ENCODE peak calls at places on chromosome 7, in six cellular contexts. One of them, this sample, is unnamed.

GRCh38 chr7:106623846-106624245 is 37.1 kb downstream of the CCDC71L start:
- DNase-seq in osteocyte: no peak
- DNase-seq in AG04450: peak
- DNase-seq in activated CD8-positive, alpha-beta memory T cell treated with anti-CD3 and anti-CD28 coated beads for 1 hour: no peak
- DNase-seq in fibroblast of lung: peak
- DNase-seq in neural crest cell: no peak
- DNase-seq in this sample: no peak

GRCh38 chr7:150972094-150972493 is 6.0 kb downstream of the KCNH2 start:
- DNase-seq in osteocyte: no peak
- DNase-seq in AG04450: no peak
- DNase-seq in activated CD8-positive, alpha-beta memory T cell treated with anti-CD3 and anti-CD28 coated beads for 1 hour: no peak
- DNase-seq in fibroblast of lung: peak
- DNase-seq in neural crest cell: no peak
- DNase-seq in this sample: no peak

GRCh38 chr7:149414745-149415390 is 46.0 kb downstream of the ZNF777 start:
- DNase-seq in osteocyte: no peak
- DNase-seq in AG04450: peak
- DNase-seq in activated CD8-positive, alpha-beta memory T cell treated with anti-CD3 and anti-CD28 coated beads for 1 hour: peak
- DNase-seq in fibroblast of lung: peak
- DNase-seq in neural crest cell: peak
- DNase-seq in this sample: no peak

GRCh38 chr7:25314094-25314708 is 85.9 kb upstream of the NPVF start:
- DNase-seq in osteocyte: no peak
- DNase-seq in AG04450: no peak
- DNase-seq in activated CD8-positive, alpha-beta memory T cell treated with anti-CD3 and anti-CD28 coated beads for 1 hour: no peak
- DNase-seq in fibroblast of lung: no peak
- DNase-seq in neural crest cell: no peak
- DNase-seq in this sample: peak

GRCh38 chr7:16524332-16524731 is 2.3 kb upstream of the LRRC72 start:
- DNase-seq in osteocyte: no peak
- DNase-seq in AG04450: no peak
- DNase-seq in activated CD8-positive, alpha-beta memory T cell treated with anti-CD3 and anti-CD28 coated beads for 1 hour: no peak
- DNase-seq in fibroblast of lung: no peak
- DNase-seq in neural crest cell: no peak
- DNase-seq in this sample: no peak

GRCh38 chr7:23403970-23404369 is 66.3 kb downstream of the IGF2BP3 start:
- DNase-seq in osteocyte: no peak
- DNase-seq in AG04450: no peak
- DNase-seq in activated CD8-positive, alpha-beta memory T cell treated with anti-CD3 and anti-CD28 coated beads for 1 hour: no peak
- DNase-seq in fibroblast of lung: no peak
- DNase-seq in neural crest cell: no peak
- DNase-seq in this sample: no peak

GRCh38 chr7:30682131-30683083 is at the start of gene CRHR2:
- DNase-seq in osteocyte: no peak
- DNase-seq in AG04450: no peak
- DNase-seq in activated CD8-positive, alpha-beta memory T cell treated with anti-CD3 and anti-CD28 coated beads for 1 hour: peak
- DNase-seq in fibroblast of lung: no peak
- DNase-seq in neural crest cell: peak
- DNase-seq in this sample: no peak

GRCh38 chr7:38369816-38370493 is 96.5 kb upstream of the TARP start:
- DNase-seq in osteocyte: peak
- DNase-seq in AG04450: peak
- DNase-seq in activated CD8-positive, alpha-beta memory T cell treated with anti-CD3 and anti-CD28 coated beads for 1 hour: peak
- DNase-seq in fibroblast of lung: peak
- DNase-seq in neural crest cell: peak
- DNase-seq in this sample: peak

GRCh38 chr7:98974906-98975816 is 96.8 kb downstream of the TRRAP start:
- DNase-seq in osteocyte: no peak
- DNase-seq in AG04450: no peak
- DNase-seq in activated CD8-positive, alpha-beta memory T cell treated with anti-CD3 and anti-CD28 coated beads for 1 hour: no peak
- DNase-seq in fibroblast of lung: no peak
- DNase-seq in neural crest cell: no peak
- DNase-seq in this sample: no peak

GRCh38 chr7:24436131-24436920 is 136.9 kb upstream of the PALS2 start:
- DNase-seq in osteocyte: no peak
- DNase-seq in AG04450: no peak
- DNase-seq in activated CD8-positive, alpha-beta memory T cell treated with anti-CD3 and anti-CD28 coated beads for 1 hour: no peak
- DNase-seq in fibroblast of lung: no peak
- DNase-seq in neural crest cell: no peak
- DNase-seq in this sample: peak

GRCh38 chr7:70314221-70314620 is 715.9 kb downstream of the AUTS2 start:
- DNase-seq in osteocyte: no peak
- DNase-seq in AG04450: no peak
- DNase-seq in activated CD8-positive, alpha-beta memory T cell treated with anti-CD3 and anti-CD28 coated beads for 1 hour: no peak
- DNase-seq in fibroblast of lung: no peak
- DNase-seq in neural crest cell: no peak
- DNase-seq in this sample: no peak

GRCh38 chr7:25032774-25033743 is 53.1 kb upstream of the OSBPL3 start:
- DNase-seq in osteocyte: no peak
- DNase-seq in AG04450: no peak
- DNase-seq in activated CD8-positive, alpha-beta memory T cell treated with anti-CD3 and anti-CD28 coated beads for 1 hour: no peak
- DNase-seq in fibroblast of lung: peak
- DNase-seq in neural crest cell: no peak
- DNase-seq in this sample: no peak

GRCh38 chr7:118467381-118467780 is 242.9 kb downstream of the ANKRD7 start:
- DNase-seq in osteocyte: no peak
- DNase-seq in AG04450: no peak
- DNase-seq in activated CD8-positive, alpha-beta memory T cell treated with anti-CD3 and anti-CD28 coated beads for 1 hour: no peak
- DNase-seq in fibroblast of lung: no peak
- DNase-seq in neural crest cell: no peak
- DNase-seq in this sample: no peak

GRCh38 chr7:134283972-134284371 is 32.8 kb downstream of the SLC35B4 start:
- DNase-seq in osteocyte: no peak
- DNase-seq in AG04450: no peak
- DNase-seq in activated CD8-positive, alpha-beta memory T cell treated with anti-CD3 and anti-CD28 coated beads for 1 hour: no peak
- DNase-seq in fibroblast of lung: no peak
- DNase-seq in neural crest cell: no peak
- DNase-seq in this sample: no peak

GRCh38 chr7:16695621-16696237 is 49.7 kb downstream of the BZW2 start:
- DNase-seq in osteocyte: no peak
- DNase-seq in AG04450: peak
- DNase-seq in activated CD8-positive, alpha-beta memory T cell treated with anti-CD3 and anti-CD28 coated beads for 1 hour: no peak
- DNase-seq in fibroblast of lung: peak
- DNase-seq in neural crest cell: no peak
- DNase-seq in this sample: peak

GRCh38 chr7:105673367-105674188 is 92.3 kb upstream of the EFCAB10 start:
- DNase-seq in osteocyte: no peak
- DNase-seq in AG04450: no peak
- DNase-seq in activated CD8-positive, alpha-beta memory T cell treated with anti-CD3 and anti-CD28 coated beads for 1 hour: no peak
- DNase-seq in fibroblast of lung: no peak
- DNase-seq in neural crest cell: no peak
- DNase-seq in this sample: no peak

GRCh38 chr7:142563470-142563869 is 185.8 kb upstream of the PRSS1 start:
- DNase-seq in osteocyte: no peak
- DNase-seq in AG04450: no peak
- DNase-seq in activated CD8-positive, alpha-beta memory T cell treated with anti-CD3 and anti-CD28 coated beads for 1 hour: no peak
- DNase-seq in fibroblast of lung: no peak
- DNase-seq in neural crest cell: no peak
- DNase-seq in this sample: no peak

GRCh38 chr7:73896454-73896853 is 35.5 kb downstream of the TMEM270 start:
- DNase-seq in osteocyte: no peak
- DNase-seq in AG04450: no peak
- DNase-seq in activated CD8-positive, alpha-beta memory T cell treated with anti-CD3 and anti-CD28 coated beads for 1 hour: no peak
- DNase-seq in fibroblast of lung: peak
- DNase-seq in neural crest cell: no peak
- DNase-seq in this sample: no peak

GRCh38 chr7:605661-606450 is 86.2 kb upstream of the PDGFA start:
- DNase-seq in osteocyte: no peak
- DNase-seq in AG04450: no peak
- DNase-seq in activated CD8-positive, alpha-beta memory T cell treated with anti-CD3 and anti-CD28 coated beads for 1 hour: no peak
- DNase-seq in fibroblast of lung: no peak
- DNase-seq in neural crest cell: no peak
- DNase-seq in this sample: no peak

GRCh38 chr7:129612112-129613015 is 844 bp downstream of the NRF1 start:
- DNase-seq in osteocyte: no peak
- DNase-seq in AG04450: no peak
- DNase-seq in activated CD8-positive, alpha-beta memory T cell treated with anti-CD3 and anti-CD28 coated beads for 1 hour: no peak
- DNase-seq in fibroblast of lung: peak
- DNase-seq in neural crest cell: peak
- DNase-seq in this sample: no peak

GRCh38 chr7:44962483-44963251 is 16.1 kb downstream of the MYO1G start:
- DNase-seq in osteocyte: no peak
- DNase-seq in AG04450: no peak
- DNase-seq in activated CD8-positive, alpha-beta memory T cell treated with anti-CD3 and anti-CD28 coated beads for 1 hour: no peak
- DNase-seq in fibroblast of lung: no peak
- DNase-seq in neural crest cell: no peak
- DNase-seq in this sample: no peak

GRCh38 chr7:37357277-37357996 is 91.2 kb downstream of the ELMO1 start:
- DNase-seq in osteocyte: no peak
- DNase-seq in AG04450: no peak
- DNase-seq in activated CD8-positive, alpha-beta memory T cell treated with anti-CD3 and anti-CD28 coated beads for 1 hour: no peak
- DNase-seq in fibroblast of lung: no peak
- DNase-seq in neural crest cell: no peak
- DNase-seq in this sample: no peak

GRCh38 chr7:158682456-158682855 is 22.1 kb downstream of the NCAPG2 start:
- DNase-seq in osteocyte: no peak
- DNase-seq in AG04450: peak
- DNase-seq in activated CD8-positive, alpha-beta memory T cell treated with anti-CD3 and anti-CD28 coated beads for 1 hour: no peak
- DNase-seq in fibroblast of lung: peak
- DNase-seq in neural crest cell: no peak
- DNase-seq in this sample: no peak

GRCh38 chr7:3943265-3943664 is 642.2 kb downstream of the SDK1 start:
- DNase-seq in osteocyte: no peak
- DNase-seq in AG04450: no peak
- DNase-seq in activated CD8-positive, alpha-beta memory T cell treated with anti-CD3 and anti-CD28 coated beads for 1 hour: no peak
- DNase-seq in fibroblast of lung: no peak
- DNase-seq in neural crest cell: no peak
- DNase-seq in this sample: no peak

GRCh38 chr7:18459846-18460245 is 35.7 kb upstream of the HDAC9 start:
- DNase-seq in osteocyte: no peak
- DNase-seq in AG04450: no peak
- DNase-seq in activated CD8-positive, alpha-beta memory T cell treated with anti-CD3 and anti-CD28 coated beads for 1 hour: no peak
- DNase-seq in fibroblast of lung: no peak
- DNase-seq in neural crest cell: no peak
- DNase-seq in this sample: no peak

This sample was measured in HuH-7.